ENCODE peak calls at places on chromosomes 7 and 10, in eight cellular contexts. H is suprapubic skin, Y is adrenal gland, N is upper lobe of left lung, B is A549, A is ovary, T is uterus, C is HCT116. Q is an unnamed sample. For H3K4me1, the result is how much of the 10 kb centered on the place peaks cover.

GRCh38 chr10:71999360-72000072 is 35.3 kb downstream of the CHST3 start:
- DNase-seq in H (no peak), Y (peak), N (no peak), B (no peak), A (peak), T (peak), C (no peak), Q (peak)

GRCh38 chr7:101516849-101517248 is 112.2 kb downstream of the MYL10 start:
- DNase-seq in H (no peak), Y (peak), N (no peak), B (no peak), A (no peak), T (no peak), C (no peak), Q (no peak)

GRCh38 chr10:4767033-4767814 is 58.8 kb upstream of the AKR1E2 start:
- DNase-seq in H (no peak), Y (no peak), N (no peak), B (peak), A (no peak), T (peak), C (peak), Q (peak)

GRCh38 chr7:132381742-132382472 is 194.4 kb downstream of the PLXNA4 start:
- DNase-seq in H (no peak), Y (no peak), N (no peak), B (no peak), A (no peak), T (no peak), C (no peak), Q (no peak)

GRCh38 chr10:79171504-79171903 is 102.7 kb downstream of the ZMIZ1 start:
- DNase-seq in H (no peak), Y (no peak), N (no peak), B (no peak), A (no peak), T (no peak), C (no peak), Q (no peak)

GRCh38 chr7:128892521-128893250 is 17.8 kb downstream of the KCP start:
- DNase-seq in H (no peak), Y (no peak), N (no peak), B (no peak), A (peak), T (no peak), C (no peak), Q (no peak)

GRCh38 chr7:55048221-55048859 is 29.5 kb downstream of the EGFR start:
- DNase-seq in H (no peak), Y (peak), N (peak), B (peak), A (no peak), T (no peak), C (no peak), Q (peak)

GRCh38 chr10:423167-423566 is 266.3 kb downstream of the DIP2C start:
- DNase-seq in H (no peak), Y (no peak), N (no peak), B (no peak), A (no peak), T (no peak), C (no peak), Q (no peak)

GRCh38 chr7:124088590-124088989 is 55.7 kb upstream of the TMEM229A start:
- DNase-seq in H (no peak), Y (no peak), N (no peak), B (no peak), A (no peak), T (no peak), C (no peak), Q (no peak)

GRCh38 chr10:80599424-80599847 is 61.7 kb downstream of the SH2D4B start:
- DNase-seq in H (no peak), Y (peak), N (peak), B (peak), A (no peak), T (no peak), C (peak), Q (no peak)

GRCh38 chr10:104170610-104171269 is 48.8 kb downstream of the SFR1 start:
- DNase-seq in H (no peak), Y (no peak), N (no peak), B (no peak), A (no peak), T (no peak), C (no peak), Q (no peak)

GRCh38 chr10:29811751-29812427 is 177.1 kb upstream of the SVIL start:
- DNase-seq in H (no peak), Y (peak), N (no peak), B (peak), A (no peak), T (peak), C (no peak), Q (peak)

GRCh38 chr7:117385340-117386124 is 41.8 kb downstream of the ASZ1 start:
- DNase-seq in H (no peak), Y (no peak), N (no peak), B (peak), A (no peak), T (no peak), C (peak), Q (no peak)

GRCh38 chr10:16965740-16966447 is 148.7 kb upstream of the RSU1 start:
- DNase-seq in H (no peak), Y (no peak), N (peak), B (peak), A (no peak), T (no peak), C (peak), Q (peak)

GRCh38 chr10:6024334-6024682 is 37.9 kb downstream of the IL2RA start:
- DNase-seq in H (no peak), Y (no peak), N (no peak), B (no peak), A (no peak), T (no peak), C (no peak), Q (no peak)

GRCh38 chr10:80502621-80503583 is 34.8 kb upstream of the SH2D4B start:
- DNase-seq in H (no peak), Y (no peak), N (no peak), B (no peak), A (peak), T (no peak), C (no peak), Q (peak)

GRCh38 chr7:21077602-21078001 is 290.9 kb upstream of the SP8 start:
- DNase-seq in H (no peak), Y (no peak), N (no peak), B (no peak), A (no peak), T (no peak), C (no peak), Q (no peak)

GRCh38 chr7:66377714-66378113 is 172.6 kb downstream of the TPST1 start:
- DNase-seq in H (no peak), Y (no peak), N (no peak), B (no peak), A (no peak), T (no peak), C (no peak), Q (no peak)

GRCh38 chr10:124998624-124999291 is 56.8 kb downstream of the ZRANB1 start:
- DNase-seq in H (peak), Y (peak), N (peak), B (no peak), A (peak), T (peak), C (no peak), Q (peak)

GRCh38 chr10:110844617-110844881 is 27.2 kb upstream of the PDCD4 start:
- DNase-seq in H (no peak), Y (no peak), N (no peak), B (no peak), A (no peak), T (no peak), C (no peak), Q (no peak)
- H3K27ac ChIP-seq in H (peak), Y (no peak), N (no peak), B (no peak), A (no peak), T (no peak), C (no peak), Q (peak)

GRCh38 chr7:110531186-110531585 is 559.7 kb upstream of the LRRN3 start:
- DNase-seq in H (no peak), Y (no peak), N (no peak), B (no peak), A (no peak), T (no peak), C (no peak), Q (no peak)

GRCh38 chr7:110529175-110529574 is 561.8 kb upstream of the LRRN3 start:
- DNase-seq in H (no peak), Y (no peak), N (no peak), B (no peak), A (no peak), T (no peak), C (no peak), Q (no peak)

GRCh38 chr7:110539216-110539615 is 551.7 kb upstream of the LRRN3 start:
- DNase-seq in H (no peak), Y (no peak), N (no peak), B (no peak), A (no peak), T (no peak), C (no peak), Q (no peak)

GRCh38 chr7:110534241-110534931 is 556.5 kb upstream of the LRRN3 start:
- DNase-seq in H (no peak), Y (peak), N (no peak), B (peak), A (peak), T (no peak), C (no peak), Q (no peak)
- TF ChIP-seq POLR2A in H (no peak), Y (no peak), N (no peak), B (no peak), A (no peak), T (no peak), C (no peak), Q (no peak)

GRCh38 chr7:47473499-47474210 is 108.3 kb downstream of the TNS3 start:
- DNase-seq in H (no peak), Y (peak), N (no peak), B (peak), A (no peak), T (no peak), C (no peak), Q (peak)

GRCh38 chr7:47470567-47471357 is 111.1 kb downstream of the TNS3 start:
- DNase-seq in H (no peak), Y (peak), N (no peak), B (peak), A (no peak), T (no peak), C (no peak), Q (peak)

GRCh38 chr7:47472444-47473157 is 109.3 kb downstream of the TNS3 start:
- DNase-seq in H (no peak), Y (peak), N (no peak), B (no peak), A (no peak), T (no peak), C (no peak), Q (no peak)

GRCh38 chr7:47471831-47472230 is 110.1 kb downstream of the TNS3 start:
- DNase-seq in H (no peak), Y (peak), N (no peak), B (no peak), A (no peak), T (no peak), C (no peak), Q (no peak)

GRCh38 chr7:47471358-47471703 is 110.6 kb downstream of the TNS3 start:
- DNase-seq in H (no peak), Y (no peak), N (no peak), B (no peak), A (no peak), T (no peak), C (no peak), Q (no peak)
- H3K4me1 ChIP-seq in H (under half), Y (under half), N (under half), B (half or more), A (under half), T (under half), C (half or more), Q (half or more)

GRCh38 chr10:27819781-27820531 is 74.3 kb upstream of the MKX start:
- DNase-seq in H (no peak), Y (peak), N (peak), B (no peak), A (peak), T (no peak), C (no peak), Q (peak)
- H3K27ac ChIP-seq in H (no peak), Y (no peak), N (no peak), B (no peak), A (peak), T (no peak), C (no peak), Q (peak)

Q was measured in body of pancreas.